ENCODE peak calls at places on chromosomes 4 and X, in ten cellular contexts. P is T-helper 17 cell; L is A172; U is left cardiac atrium; R is AG09319; X is effector memory CD8-positive, alpha-beta T cell; Z is HTR-8/SVneo; J is EL; O is natural killer cell; W is GM04504. N is an unnamed sample.

GRCh38 chrX:57156397-57157049 is 19.3 kb upstream of the SPIN2A start:
- DNase-seq in O (no peak), J (peak), Z (peak), X (no peak), W (no peak), U (no peak), L (peak), R (no peak), P (no peak), N (peak)

GRCh38 chr4:132483-132882 is 8.2 kb downstream of the ZNF718 start:
- DNase-seq in P (no peak), Z (no peak), J (no peak), L (no peak), U (no peak), X (no peak), W (no peak), O (no peak), R (no peak), N (no peak)

GRCh38 chr4:148961526-148961925 is 519.3 kb upstream of the NR3C2 start:
- DNase-seq in U (no peak), X (no peak), Z (no peak), W (no peak), L (no peak), O (no peak), P (no peak), R (no peak), J (peak), N (no peak)

GRCh38 chr4:1235381-1236102 is 13.4 kb downstream of the CTBP1 start:
- DNase-seq in O (no peak), R (no peak), P (no peak), U (no peak), Z (no peak), X (no peak), J (no peak), L (no peak), W (no peak), N (no peak)

GRCh38 chr4:38162240-38162784 is 202.1 kb downstream of the PTTG2 start:
- DNase-seq in W (peak), X (no peak), U (no peak), J (peak), R (peak), P (no peak), O (no peak), L (peak), Z (peak), N (peak)

GRCh38 chr4:48578132-48578964 is 88.3 kb downstream of the ZAR1 start:
- DNase-seq in Z (peak), U (peak), J (peak), L (peak), O (no peak), X (peak), P (peak), R (peak), W (peak), N (peak)

GRCh38 chrX:153688534-153688899 is 791 bp downstream of the SLC6A8 start:
- DNase-seq in P (no peak), W (no peak), Z (no peak), X (no peak), J (no peak), L (no peak), U (no peak), R (no peak), O (no peak), N (no peak)

GRCh38 chr4:7254736-7255487 is 62.6 kb downstream of the SORCS2 start:
- DNase-seq in R (no peak), J (no peak), U (no peak), L (no peak), Z (no peak), W (no peak), X (no peak), O (no peak), P (no peak), N (no peak)

GRCh38 chrX:115895678-115896329 is 274.7 kb upstream of the AGTR2 start:
- DNase-seq in W (no peak), P (no peak), X (no peak), Z (no peak), L (no peak), U (no peak), O (no peak), J (no peak), R (no peak), N (no peak)

GRCh38 chrX:68851082-68851481 is 22.3 kb downstream of the EFNB1 start:
- DNase-seq in X (no peak), J (no peak), W (no peak), O (no peak), P (no peak), U (no peak), R (no peak), L (no peak), Z (no peak), N (no peak)

GRCh38 chr4:53015681-53016080 is 153.6 kb downstream of the RASL11B start:
- DNase-seq in X (no peak), U (no peak), R (no peak), Z (peak), J (peak), L (peak), P (no peak), O (no peak), W (peak), N (peak)

GRCh38 chrX:41333744-41333993 is 293 bp upstream of the DDX3X start:
- DNase-seq in Z (no peak), J (peak), O (no peak), L (no peak), P (no peak), U (peak), R (peak), W (peak), X (peak), N (peak)

GRCh38 chrX:150299579-150299978 is 63.5 kb upstream of the MAMLD1 start:
- DNase-seq in J (no peak), X (no peak), P (no peak), R (no peak), L (no peak), W (no peak), U (no peak), O (no peak), Z (no peak), N (no peak)

GRCh38 chrX:43703211-43703791 is 47.2 kb downstream of the MAOA start:
- DNase-seq in R (no peak), Z (peak), U (no peak), W (peak), X (no peak), P (no peak), J (peak), L (peak), O (no peak), N (peak)

GRCh38 chrX:34915463-34916225 is 27.0 kb upstream of the FAM47B start:
- DNase-seq in R (no peak), J (no peak), P (no peak), W (no peak), O (no peak), U (no peak), Z (no peak), X (no peak), L (no peak), N (no peak)

GRCh38 chrX:55738969-55739368 is 21.4 kb downstream of the RRAGB start:
- DNase-seq in W (no peak), P (no peak), X (no peak), U (no peak), J (no peak), O (no peak), L (no peak), Z (no peak), R (no peak), N (no peak)

GRCh38 chr4:48139688-48140087 is 5.6 kb upstream of the TXK start:
- DNase-seq in L (no peak), J (peak), R (no peak), P (no peak), W (no peak), U (peak), O (no peak), X (no peak), Z (no peak), N (peak)

GRCh38 chrX:118745570-118745969 is 18.2 kb downstream of the IL13RA1 start:
- DNase-seq in P (no peak), J (no peak), Z (no peak), X (no peak), L (no peak), W (no peak), O (no peak), U (no peak), R (no peak), N (no peak)

GRCh38 chr4:169229571-169230028 is 41.2 kb downstream of the SH3RF1 start:
- DNase-seq in U (no peak), O (no peak), L (peak), R (peak), J (peak), X (no peak), P (no peak), Z (peak), W (peak), N (no peak)

GRCh38 chrX:136021903-136022302 is 36.7 kb downstream of the SLC9A6 start:
- DNase-seq in R (no peak), L (no peak), W (no peak), O (no peak), J (no peak), U (no peak), X (no peak), Z (no peak), P (no peak), N (peak)

GRCh38 chr4:153655928-153656327 is 28.2 kb upstream of the TLR2 start:
- DNase-seq in W (no peak), U (peak), J (no peak), L (no peak), O (no peak), P (no peak), X (no peak), R (no peak), Z (no peak), N (peak)

GRCh38 chrX:108018659-108019381 is 26.0 kb upstream of the VSIG1 start:
- DNase-seq in J (no peak), R (no peak), O (no peak), L (no peak), W (no peak), Z (no peak), X (peak), U (no peak), P (no peak), N (no peak)

GRCh38 chr4:142379277-142380051 is 466.6 kb downstream of the INPP4B start:
- DNase-seq in X (no peak), U (no peak), P (no peak), J (peak), R (peak), O (no peak), Z (peak), W (peak), L (peak), N (peak)

GRCh38 chr4:76581276-76581675 is 146.2 kb downstream of the SHROOM3 start:
- DNase-seq in O (no peak), P (no peak), X (no peak), J (no peak), L (no peak), U (no peak), R (no peak), Z (no peak), W (no peak), N (no peak)

GRCh38 chrX:287670-288069 is 6.5 kb downstream of the PLCXD1 start:
- DNase-seq in O (no peak), L (no peak), W (no peak), P (no peak), Z (no peak), R (no peak), J (no peak), U (no peak), X (no peak), N (no peak)

GRCh38 chr4:8140915-8141314 is 17.7 kb downstream of the ABLIM2 start:
- DNase-seq in Z (no peak), O (no peak), U (no peak), X (no peak), P (no peak), R (no peak), L (no peak), W (no peak), J (no peak), N (no peak)

GRCh38 chrX:16845686-16846085 is 24.5 kb downstream of the RBBP7 start:
- DNase-seq in X (no peak), W (no peak), U (no peak), O (no peak), J (no peak), L (no peak), R (no peak), P (no peak), Z (no peak), N (no peak)

GRCh38 chrX:29555465-29556091 is 659.8 kb upstream of the MAGEB2 start:
- DNase-seq in W (no peak), U (no peak), X (no peak), J (no peak), O (no peak), P (no peak), Z (no peak), L (no peak), R (no peak), N (no peak)

GRCh38 chr4:8006471-8006870 is 66.8 kb upstream of the AFAP1 start:
- DNase-seq in O (no peak), P (no peak), W (no peak), U (no peak), L (no peak), X (no peak), Z (no peak), R (no peak), J (no peak), N (no peak)

GRCh38 chr4:112966701-112967100 is 82.8 kb upstream of the ANK2 start:
- DNase-seq in O (no peak), R (no peak), Z (no peak), J (no peak), P (no peak), X (no peak), U (no peak), W (no peak), L (no peak), N (no peak)

GRCh38 chr4:122688529-122688928 is 44.0 kb upstream of the BBS12 start:
- DNase-seq in J (no peak), U (no peak), P (no peak), O (no peak), L (no peak), R (no peak), W (no peak), Z (no peak), X (no peak), N (peak)

GRCh38 chr4:47218631-47219030 is 187.3 kb downstream of the GABRB1 start:
- DNase-seq in X (no peak), Z (no peak), P (no peak), O (no peak), U (no peak), L (no peak), W (no peak), J (no peak), R (no peak), N (no peak)

GRCh38 chr4:76634239-76634638 is 199.2 kb downstream of the SHROOM3 start:
- DNase-seq in J (peak), R (peak), U (no peak), W (no peak), X (no peak), O (no peak), Z (peak), P (no peak), L (peak), N (no peak)